ENCODE peak calls at places on chromosomes 2 and 18, in six cellular contexts. C, N, D, J, L and G are unnamed samples.

GRCh38 chr2:190615555-190616200 is 33.2 kb upstream of the NAB1 start:
- DNase-seq in C (no peak), N (no peak), D (no peak), J (no peak), L (no peak), G (no peak)

GRCh38 chr18:10041180-10041579 is 127.4 kb downstream of the VAPA start:
- DNase-seq in C (no peak), N (no peak), D (peak), J (no peak), L (no peak), G (no peak)

GRCh38 chr2:159856760-159857159 is 58.8 kb upstream of the CD302 start:
- DNase-seq in C (no peak), N (no peak), D (no peak), J (no peak), L (no peak), G (no peak)

GRCh38 chr18:46250084-46250811 is 146.1 kb downstream of the HAUS1 start:
- DNase-seq in C (peak), N (no peak), D (peak), J (no peak), L (no peak), G (no peak)

GRCh38 chr2:96739051-96739632 is 722 bp downstream of the LMAN2L start:
- DNase-seq in C (no peak), N (no peak), D (peak), J (no peak), L (no peak), G (no peak)

GRCh38 chr2:150274108-150274507 is 213.4 kb downstream of the RND3 start:
- DNase-seq in C (no peak), N (no peak), D (no peak), J (no peak), L (no peak), G (no peak)

GRCh38 chr2:191555092-191555742 is 122.7 kb upstream of the NABP1 start:
- DNase-seq in C (peak), N (peak), D (peak), J (peak), L (peak), G (peak)

GRCh38 chr2:30765876-30766470 is 41.3 kb downstream of the CAPN13 start:
- DNase-seq in C (no peak), N (no peak), D (no peak), J (no peak), L (no peak), G (no peak)

GRCh38 chr18:50870138-50870845 is 8.6 kb upstream of the ME2 start:
- DNase-seq in C (no peak), N (no peak), D (peak), J (no peak), L (no peak), G (no peak)

GRCh38 chr18:70384181-70384790 is 95.4 kb downstream of the SOCS6 start:
- DNase-seq in C (no peak), N (no peak), D (peak), J (no peak), L (no peak), G (no peak)

GRCh38 chr2:212994976-212995375 is 156.4 kb downstream of the IKZF2 start:
- DNase-seq in C (no peak), N (no peak), D (peak), J (no peak), L (no peak), G (no peak)

GRCh38 chr2:74532222-74532621 is 2.5 kb downstream of the HTRA2 start:
- DNase-seq in C (peak), N (no peak), D (peak), J (no peak), L (no peak), G (no peak)
- TF ChIP-seq CTCF in C (peak), N (no peak), D (peak), J (peak), L (no peak), G (no peak)

GRCh38 chr2:40451926-40452605 is at the start of gene SLC8A1:
- DNase-seq in C (peak), N (peak), D (no peak), J (peak), L (peak), G (peak)

GRCh38 chr2:40450066-40450841 is 1.6 kb downstream of the SLC8A1 start:
- DNase-seq in C (peak), N (no peak), D (peak), J (peak), L (no peak), G (no peak)

GRCh38 chr2:40445467-40445866 is 6.4 kb downstream of the SLC8A1 start:
- DNase-seq in C (no peak), N (no peak), D (no peak), J (no peak), L (no peak), G (no peak)

GRCh38 chr2:40448476-40449079 is 3.3 kb downstream of the SLC8A1 start:
- DNase-seq in C (peak), N (no peak), D (no peak), J (no peak), L (no peak), G (peak)
- TF ChIP-seq CTCF in C (peak), N (peak), D (peak), J (peak), L (peak), G (peak)

GRCh38 chr2:221635949-221636348 is 63.8 kb upstream of the EPHA4 start:
- DNase-seq in C (no peak), N (no peak), D (no peak), J (no peak), L (no peak), G (no peak)
- TF ChIP-seq CTCF in C (no peak), N (peak), D (peak), J (no peak), L (no peak), G (no peak)

GRCh38 chr2:200913654-200914053 is 24.5 kb downstream of the NIF3L1 start:
- DNase-seq in C (no peak), N (no peak), D (peak), J (no peak), L (no peak), G (no peak)

GRCh38 chr2:200905618-200906296 is 16.6 kb downstream of the NIF3L1 start:
- DNase-seq in C (peak), N (peak), D (peak), J (peak), L (peak), G (peak)

DNA sequence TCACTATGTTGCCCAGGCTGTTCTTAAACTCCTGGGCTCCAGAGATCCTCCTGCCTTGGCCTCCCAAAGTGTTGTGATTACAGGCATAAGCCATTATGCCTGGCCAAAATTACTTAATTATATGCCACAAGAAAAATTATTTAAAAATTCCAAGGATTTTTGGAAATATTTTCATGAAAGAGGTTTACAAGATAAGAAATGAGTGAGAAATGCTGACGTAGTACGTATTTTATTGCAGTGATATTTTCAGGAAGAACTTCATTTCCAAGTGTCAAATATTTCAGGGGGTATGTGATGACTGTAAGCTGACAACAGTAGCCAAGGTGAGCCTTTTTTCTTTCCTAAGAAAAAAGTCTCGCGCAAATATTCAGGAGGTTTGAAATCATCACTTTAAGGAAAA is 20.8 kb downstream of the NIF3L1 start:
- DNase-seq in C (no peak), N (no peak), D (no peak), J (no peak), L (no peak), G (no peak)
- TF ChIP-seq CTCF in C (no peak), N (no peak), D (no peak), J (no peak), L (no peak), G (no peak)

GRCh38 chr18:8307960-8308359 is 301.3 kb upstream of the RAB12 start:
- DNase-seq in C (no peak), N (no peak), D (no peak), J (no peak), L (no peak), G (no peak)
- TF ChIP-seq CTCF in C (no peak), N (no peak), D (no peak), J (no peak), L (no peak), G (no peak)

DNA sequence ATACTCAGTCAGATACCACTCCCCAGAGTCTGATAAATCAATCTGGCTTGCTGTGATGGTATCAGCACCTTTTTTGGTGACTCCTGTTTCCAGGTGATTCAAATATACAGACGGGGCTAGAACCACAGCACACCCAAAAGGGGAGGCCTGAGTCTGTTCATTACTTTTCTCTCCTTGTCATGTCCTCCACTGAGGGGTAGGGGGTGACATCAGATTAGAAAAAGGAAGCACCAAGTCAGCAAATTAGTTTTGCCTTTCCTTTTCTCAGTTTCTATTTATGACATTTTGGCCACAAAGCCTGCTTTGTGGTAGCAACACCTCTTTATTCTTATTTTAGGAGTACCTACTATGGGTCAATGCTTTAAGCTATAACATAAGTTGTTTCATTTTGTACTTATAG is 127.4 kb downstream of the CCDC102B start:
- DNase-seq in C (peak), N (no peak), D (peak), J (no peak), L (no peak), G (no peak)
- TF ChIP-seq CTCF in C (peak), N (peak), D (peak), J (peak), L (no peak), G (peak)

GRCh38 chr18:57075716-57076400 is 71.0 kb upstream of the BOD1L2 start:
- DNase-seq in C (no peak), N (peak), D (no peak), J (no peak), L (no peak), G (peak)
- TF ChIP-seq CTCF in C (no peak), N (no peak), D (no peak), J (no peak), L (no peak), G (no peak)

GRCh38 chr2:100237770-100238169 is 84.5 kb downstream of the LONRF2 start:
- DNase-seq in C (no peak), N (no peak), D (no peak), J (no peak), L (no peak), G (peak)
- TF ChIP-seq CTCF in C (no peak), N (no peak), D (no peak), J (no peak), L (no peak), G (no peak)